ENCODE peak calls at places on chromosomes 11 and 22, in seven cellular contexts. O, Y, G, C, U, B and X are unnamed samples.

GRCh38 chr11:65213322-65214211 is 31.8 kb downstream of the CAPN1 start:
- DNase-seq in O (peak; percentile 61), Y (no peak), G (no peak), C (no peak), U (no peak), B (no peak), X (no peak)

GRCh38 chr22:22425783-22426624 is 82.5 kb downstream of the ZNF280B start:
- DNase-seq in O (no peak), Y (no peak), G (no peak), C (no peak), U (no peak), B (no peak), X (no peak)

GRCh38 chr11:102430158-102430836 is 22.3 kb downstream of the TMEM123 start:
- DNase-seq in O (no peak), Y (no peak), G (no peak), C (no peak), U (no peak), B (no peak), X (no peak)

GRCh38 chr22:46652930-46653331 is 32.7 kb downstream of the GRAMD4 start:
- DNase-seq in O (no peak), Y (no peak), G (no peak), C (no peak), U (no peak), B (no peak), X (no peak)

GRCh38 chr11:16883179-16883578 is 131.0 kb downstream of the PLEKHA7 start:
- DNase-seq in O (no peak), Y (no peak), G (no peak), C (no peak), U (no peak), B (no peak), X (peak; percentile 8)

GRCh38 chr22:32020117-32020516 is 22.9 kb upstream of the SLC5A1 start:
- DNase-seq in O (no peak), Y (no peak), G (no peak), C (peak; percentile 29), U (no peak), B (no peak), X (no peak)

GRCh38 chr11:106624377-106624776 is 393.9 kb downstream of the GUCY1A2 start:
- DNase-seq in O (no peak), Y (no peak), G (no peak), C (no peak), U (no peak), B (no peak), X (no peak)

GRCh38 chr11:8206251-8207079 is 37.6 kb upstream of the RIC3 start:
- DNase-seq in O (no peak), Y (peak; percentile 33), G (no peak), C (no peak), U (peak; percentile 73), B (no peak), X (peak; percentile 48)

GRCh38 chr11:11975201-11976092 is 33.0 kb downstream of the DKK3 start:
- DNase-seq in O (peak; percentile 60), Y (no peak), G (no peak), C (no peak), U (no peak), B (no peak), X (no peak)

GRCh38 chr11:43557553-43558031 is 122.9 kb upstream of the HSD17B12 start:
- DNase-seq in O (no peak), Y (peak; percentile 36), G (no peak), C (no peak), U (no peak), B (no peak), X (no peak)

GRCh38 chr11:27410301-27410700 is 47.3 kb upstream of the CCDC34 start:
- DNase-seq in O (no peak), Y (no peak), G (no peak), C (no peak), U (no peak), B (no peak), X (no peak)

GRCh38 chr22:25202290-25202921 is 2.7 kb downstream of the CRYBB3 start:
- DNase-seq in O (no peak), Y (peak; percentile 84), G (peak; percentile 22), C (peak; percentile 13), U (no peak), B (peak; percentile 69), X (peak; percentile 5)

GRCh38 chr11:12439615-12440014 is 62.2 kb downstream of the PARVA start:
- DNase-seq in O (no peak), Y (peak; percentile 32), G (no peak), C (no peak), U (no peak), B (no peak), X (no peak)

GRCh38 chr11:102451041-102451692 is 1.4 kb downstream of the TMEM123 start:
- DNase-seq in O (no peak), Y (no peak), G (no peak), C (no peak), U (no peak), B (no peak), X (no peak)

GRCh38 chr22:35016909-35017308 is 49.0 kb upstream of the ISX start:
- DNase-seq in O (no peak), Y (no peak), G (no peak), C (no peak), U (no peak), B (no peak), X (no peak)

GRCh38 chr11:73140213-73141030 is 1.7 kb downstream of the FCHSD2 start:
- DNase-seq in O (peak; percentile 74), Y (peak; percentile 59), G (peak; percentile 3), C (no peak), U (peak; percentile 60), B (peak; percentile 56), X (no peak)

GRCh38 chr11:67118059-67118766 is 850 bp upstream of the KDM2A start:
- DNase-seq in O (peak; percentile 75), Y (peak; percentile 55), G (no peak), C (no peak), U (peak; percentile 65), B (peak; percentile 38), X (no peak)

GRCh38 chr11:134987223-134987768 is 575.3 kb upstream of the B3GAT1 start:
- DNase-seq in O (no peak), Y (no peak), G (no peak), C (no peak), U (no peak), B (no peak), X (no peak)

GRCh38 chr11:12076840-12077534 is 33.4 kb upstream of the MICAL2 start:
- DNase-seq in O (no peak), Y (no peak), G (no peak), C (no peak), U (no peak), B (peak; percentile 53), X (no peak)

GRCh38 chr22:33529424-33530113 is 390.7 kb downstream of the LARGE1 start:
- DNase-seq in O (no peak), Y (no peak), G (no peak), C (peak; percentile 3), U (no peak), B (no peak), X (no peak)

GRCh38 chr11:134541951-134542350 is 129.9 kb upstream of the B3GAT1 start:
- DNase-seq in O (no peak), Y (no peak), G (no peak), C (no peak), U (no peak), B (no peak), X (no peak)

GRCh38 chr11:21323617-21324016 is 654.2 kb downstream of the NELL1 start:
- DNase-seq in O (no peak), Y (peak; percentile 1), G (no peak), C (no peak), U (no peak), B (no peak), X (no peak)

GRCh38 chr11:116840746-116841296 is 3.4 kb upstream of the APOA1 start:
- DNase-seq in O (no peak), Y (no peak), G (no peak), C (no peak), U (no peak), B (no peak), X (no peak)

GRCh38 chr11:7292902-7293301 is 41.2 kb downstream of the SYT9 start:
- DNase-seq in O (no peak), Y (no peak), G (no peak), C (no peak), U (no peak), B (no peak), X (no peak)

GRCh38 chr22:37930270-37930951 is 23.0 kb downstream of the C22orf23 start:
- DNase-seq in O (no peak), Y (peak; percentile 31), G (no peak), C (no peak), U (no peak), B (peak; percentile 25), X (no peak)

GRCh38 chr11:69257838-69258658 is 35.9 kb upstream of the MYEOV start:
- DNase-seq in O (peak; percentile 29), Y (peak; percentile 67), G (no peak), C (no peak), U (no peak), B (no peak), X (no peak)

GRCh38 chr11:63687845-63688244 is 6.5 kb downstream of the RTN3 start:
- DNase-seq in O (no peak), Y (no peak), G (no peak), C (no peak), U (no peak), B (no peak), X (no peak)

GRCh38 chr11:69358398-69359080 is 64.6 kb downstream of the MYEOV start:
- DNase-seq in O (peak; percentile 59), Y (no peak), G (no peak), C (no peak), U (no peak), B (no peak), X (no peak)

GRCh38 chr11:117395476-117395875 is 67.8 kb downstream of the CEP164 start:
- DNase-seq in O (peak; percentile 25), Y (peak; percentile 19), G (no peak), C (no peak), U (no peak), B (no peak), X (no peak)

GRCh38 chr11:83711035-83711630 is 425.0 kb upstream of the CCDC90B start:
- DNase-seq in O (no peak), Y (no peak), G (no peak), C (no peak), U (no peak), B (no peak), X (no peak)

GRCh38 chr11:131924446-131925240 is 554.2 kb downstream of the NTM start:
- DNase-seq in O (no peak), Y (no peak), G (no peak), C (no peak), U (no peak), B (no peak), X (no peak)

GRCh38 chr11:94734563-94735275 is 33.4 kb upstream of the AMOTL1 start:
- DNase-seq in O (no peak), Y (peak; percentile 78), G (no peak), C (no peak), U (no peak), B (no peak), X (no peak)

GRCh38 chr11:129853508-129854228 is 38.0 kb downstream of the TMEM45B start:
- DNase-seq in O (no peak), Y (no peak), G (peak; percentile 60), C (no peak), U (no peak), B (no peak), X (no peak)